ENCODE peak calls at places on chromosomes 3 and 15, in five cellular contexts. P is breast epithelium, V is cardiac muscle cell, H is ovary, L is MM.1S. Z is an unnamed sample.

GRCh38 chr3:60135474-60135873 is 1085.6 kb upstream of the CFAP20DC start:
- DNase-seq in P (no peak), V (no peak), H (no peak), L (no peak), Z (no peak)

GRCh38 chr3:14861451-14862302 is 42.9 kb downstream of the FGD5 start:
- DNase-seq in P (no peak), V (no peak), H (no peak), L (no peak), Z (no peak)

GRCh38 chr3:14875411-14876175 is 56.8 kb downstream of the FGD5 start:
- DNase-seq in P (peak; percentile 36), V (no peak), H (no peak), L (no peak), Z (no peak)

GRCh38 chr3:82087958-82088357 is 326.5 kb upstream of the GBE1 start:
- DNase-seq in P (no peak), V (peak; percentile 68), H (no peak), L (no peak), Z (no peak)

GRCh38 chr15:37137221-37137620 is 36.9 kb upstream of the MEIS2 start:
- DNase-seq in P (no peak), V (no peak), H (no peak), L (no peak), Z (no peak)

GRCh38 chr15:67024322-67024997 is 40.9 kb upstream of the SMAD3 start:
- DNase-seq in P (peak; percentile 69), V (peak; percentile 97), H (peak; percentile 77), L (peak; percentile 46), Z (peak; percentile 86)

GRCh38 chr15:57667171-57667924 is 39.2 kb upstream of the POLR2M start:
- DNase-seq in P (no peak), V (peak; percentile 82), H (peak; percentile 18), L (no peak), Z (no peak)

GRCh38 chr3:11297126-11297525 is 24.9 kb downstream of the ATG7 start:
- DNase-seq in P (no peak), V (no peak), H (no peak), L (no peak), Z (no peak)

GRCh38 chr3:21901504-21901903 is 150.5 kb upstream of the ZNF385D start:
- DNase-seq in P (no peak), V (no peak), H (no peak), L (no peak), Z (no peak)

GRCh38 chr3:172804323-172804722 is 53.8 kb downstream of the ECT2 start:
- DNase-seq in P (no peak), V (no peak), H (no peak), L (no peak), Z (no peak)

GRCh38 chr3:55569033-55569518 is 82.0 kb upstream of the WNT5A start:
- DNase-seq in P (no peak), V (no peak), H (no peak), L (no peak), Z (no peak)

GRCh38 chr3:3552741-3553140 is 246.5 kb upstream of the LRRN1 start:
- DNase-seq in P (no peak), V (no peak), H (no peak), L (no peak), Z (no peak)

GRCh38 chr3:48107227-48107626 is 81.0 kb downstream of the CDC25A start:
- DNase-seq in P (no peak), V (no peak), H (no peak), L (no peak), Z (no peak)

GRCh38 chr3:152155654-152156053 is 113.1 kb upstream of the MBNL1 start:
- DNase-seq in P (no peak), V (no peak), H (no peak), L (no peak), Z (no peak)

GRCh38 chr3:71629289-71630252 is 46.0 kb upstream of the FOXP1 start:
- DNase-seq in P (no peak), V (peak; percentile 73), H (peak; percentile 8), L (no peak), Z (no peak)

GRCh38 chr3:179196098-179196497 is 47.9 kb downstream of the PIK3CA start:
- DNase-seq in P (no peak), V (peak; percentile 60), H (no peak), L (peak; percentile 84), Z (no peak)

GRCh38 chr3:168467085-168467714 is 371.5 kb upstream of the GOLIM4 start:
- DNase-seq in P (no peak), V (peak; percentile 64), H (no peak), L (peak; percentile 84), Z (no peak)

GRCh38 chr3:8593022-8593817 is 51.4 kb downstream of the SSUH2 start:
- DNase-seq in P (no peak), V (peak; percentile 42), H (no peak), L (no peak), Z (no peak)

GRCh38 chr3:155233213-155233612 is 60.3 kb downstream of the STRIT1 start:
- DNase-seq in P (no peak), V (peak; percentile 75), H (peak; percentile 45), L (no peak), Z (no peak)

GRCh38 chr3:46703013-46703520 is 1.9 kb downstream of the TMIE start:
- DNase-seq in P (no peak), V (no peak), H (no peak), L (no peak), Z (no peak)

GRCh38 chr3:69791919-69792399 is 52.7 kb downstream of the MITF start:
- DNase-seq in P (no peak), V (peak; percentile 73), H (no peak), L (no peak), Z (no peak)

GRCh38 chr3:72559377-72559776 is 288.9 kb downstream of the SHQ1 start:
- DNase-seq in P (no peak), V (no peak), H (no peak), L (no peak), Z (no peak)

GRCh38 chr3:155835341-155836071 is 18.7 kb downstream of the SLC33A1 start:
- DNase-seq in P (no peak), V (no peak), H (no peak), L (no peak), Z (peak; percentile 90)

GRCh38 chr3:113769551-113769950 is 22.7 kb downstream of the ATP6V1A start:
- DNase-seq in P (no peak), V (peak; percentile 53), H (no peak), L (no peak), Z (no peak)

GRCh38 chr3:27431116-27431515 is 53.1 kb downstream of the SLC4A7 start:
- DNase-seq in P (no peak), V (peak; percentile 98), H (no peak), L (no peak), Z (no peak)

GRCh38 chr3:96510334-96510733 is 304.1 kb upstream of the EPHA6 start:
- DNase-seq in P (no peak), V (no peak), H (no peak), L (no peak), Z (no peak)

GRCh38 chr3:9817437-9817836 is 7.4 kb downstream of the TTLL3 start:
- DNase-seq in P (no peak), V (no peak), H (no peak), L (no peak), Z (no peak)

GRCh38 chr3:139540686-139541085 is 1.1 kb upstream of the RBP1 start:
- DNase-seq in P (no peak), V (no peak), H (no peak), L (no peak), Z (no peak)

GRCh38 chr3:139534992-139535879 is 4.3 kb downstream of the RBP1 start:
- DNase-seq in P (no peak), V (peak; percentile 95), H (peak; percentile 85), L (no peak), Z (peak; percentile 90)

GRCh38 chr3:139537325-139537724 is 2.2 kb downstream of the RBP1 start:
- DNase-seq in P (no peak), V (no peak), H (no peak), L (no peak), Z (no peak)

GRCh38 chr3:139538733-139539132 is 809 bp downstream of the RBP1 start:
- DNase-seq in P (no peak), V (peak; percentile 63), H (peak; percentile 77), L (no peak), Z (no peak)

DNA sequence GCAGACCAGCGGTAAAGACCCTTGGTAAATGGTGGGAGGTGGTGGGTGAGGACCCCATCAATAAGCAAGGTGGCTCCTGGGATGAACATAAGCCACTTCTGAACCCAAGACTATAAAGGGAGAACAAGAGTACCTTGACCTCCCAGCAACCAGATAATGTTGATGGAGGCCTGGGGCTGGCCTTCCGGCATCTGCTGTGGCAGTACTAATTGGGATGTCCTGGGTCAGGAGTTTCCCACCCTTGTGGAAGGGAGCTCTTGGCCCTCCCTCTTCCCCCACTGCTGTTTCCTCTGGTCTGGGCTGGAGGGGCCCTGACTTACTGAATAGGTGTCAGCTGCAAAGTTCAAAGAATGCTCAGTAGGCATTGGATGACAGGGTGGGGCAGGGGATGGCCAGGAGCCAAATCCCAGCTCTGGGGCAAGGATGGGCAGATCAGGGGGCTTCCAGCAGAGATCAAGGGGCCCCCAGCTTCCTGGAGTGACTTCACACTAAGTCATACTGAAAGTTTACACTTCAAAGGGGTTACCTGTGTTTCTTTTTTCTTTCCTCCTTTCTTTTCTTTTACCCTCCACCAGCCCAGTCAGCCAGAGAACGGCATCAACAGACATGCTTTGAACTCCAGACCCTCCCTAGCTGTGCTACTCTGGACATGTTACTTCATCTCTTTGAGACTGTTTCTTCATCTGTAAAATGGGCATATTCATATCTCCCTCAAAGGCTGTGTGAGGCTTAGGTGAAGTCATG is 1.6 kb downstream of the RBP1 start:
- DNase-seq in P (no peak), V (no peak), H (no peak), L (no peak), Z (no peak)
- H3K4me3 ChIP-seq in P (no peak overlapping the region), V (no peak overlapping the region), H (peak overlapping the region; percentile 76), L (no peak overlapping the region), Z (peak overlapping the region; percentile 81)

DNA sequence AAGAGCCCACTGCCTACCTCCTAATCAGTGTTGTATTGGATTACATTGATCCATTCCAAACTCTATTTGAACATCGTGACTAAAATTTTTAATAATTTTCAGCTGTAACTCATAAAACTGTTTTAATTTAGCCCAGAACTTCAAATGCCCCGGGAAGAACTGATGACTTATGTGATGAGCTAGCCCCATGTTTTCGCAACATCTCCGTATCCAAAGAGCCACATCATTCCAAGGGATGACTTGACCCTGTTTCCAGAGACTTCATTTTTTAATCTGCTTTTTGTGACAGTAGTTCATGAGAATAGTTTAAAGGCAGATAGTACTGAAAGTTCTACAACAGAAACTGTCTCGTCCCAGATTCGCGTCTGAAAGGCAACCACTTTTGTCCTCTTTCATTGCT is 97.4 kb downstream of the STAC start:
- DNase-seq in P (no peak), V (peak; percentile 26), H (no peak), L (no peak), Z (no peak)
- TF ChIP-seq CTCF in P (no peak), V (no peak), H (no peak), L (no peak), Z (no peak)

GRCh38 chr15:89439764-89440163 is 56.6 kb downstream of the RHCG start:
- DNase-seq in P (no peak), V (no peak), H (no peak), L (no peak), Z (no peak)
- H3K27me3 ChIP-seq in P (no peaks in the 10 kb centered on the region), V (peaks cover 53% of the 10 kb centered on the region), H (no peaks in the 10 kb centered on the region), L (no peaks in the 10 kb centered on the region), Z (no peaks in the 10 kb centered on the region)

GRCh38 chr15:77821188-77821958 is 188.7 kb upstream of the LINGO1 start:
- DNase-seq in P (no peak), V (peak; percentile 72), H (no peak), L (peak; percentile 57), Z (peak; percentile 26)

GRCh38 chr15:77821959-77822256 is 189.2 kb upstream of the LINGO1 start:
- DNase-seq in P (no peak), V (no peak), H (no peak), L (no peak), Z (no peak)

GRCh38 chr15:77819271-77819806 is 186.6 kb upstream of the LINGO1 start:
- DNase-seq in P (no peak), V (no peak), H (no peak), L (no peak), Z (no peak)

GRCh38 chr15:77818484-77819270 is 186.0 kb upstream of the LINGO1 start:
- DNase-seq in P (no peak), V (no peak), H (no peak), L (no peak), Z (no peak)

GRCh38 chr15:77819841-77820728 is 187.4 kb upstream of the LINGO1 start:
- DNase-seq in P (no peak), V (peak; percentile 16), H (no peak), L (peak; percentile 17), Z (no peak)
- H3K4me3 ChIP-seq in P (peak overlapping the region; percentile 66), V (peak overlapping the region; percentile 54), H (no peak overlapping the region), L (peak overlapping the region; percentile 27), Z (no peak overlapping the region)

Z was measured in pancreas.